ENCODE peak calls at places on chromosomes 11 and 22, in six cellular contexts. W is mesenchymal stem cell, F is mesendoderm, A is H1, U is neuronal stem cell, H is IMR-90. R is an unnamed sample.

GRCh38 chr22:36087784-36088183 is 59.2 kb upstream of the RBFOX2 start:
- DNase-seq in H (no peak), F (no peak), U (no peak), A (no peak), W (no peak), R (peak)

GRCh38 chr11:14638561-14638960 is 5.0 kb upstream of the PDE3B start:
- DNase-seq in F (no peak), W (no peak), U (no peak), H (no peak), A (no peak), R (no peak)

GRCh38 chr11:117458275-117459120 is 130.8 kb downstream of the CEP164 start:
- DNase-seq in F (no peak), A (no peak), U (no peak), W (no peak), H (no peak), R (no peak)

GRCh38 chr22:23264610-23265388 is 84.5 kb downstream of the BCR start:
- DNase-seq in H (no peak), F (no peak), W (no peak), U (no peak), A (no peak), R (no peak)

GRCh38 chr22:18095101-18095805 is 15.4 kb upstream of the TUBA8 start:
- DNase-seq in W (no peak), F (no peak), A (no peak), H (peak), U (no peak), R (no peak)

GRCh38 chr22:32820131-32820882 is 18.8 kb downstream of the TIMP3 start:
- DNase-seq in F (no peak), A (no peak), H (peak), U (no peak), W (no peak), R (no peak)

GRCh38 chr11:108886608-108887007 is 221.7 kb downstream of the DDX10 start:
- DNase-seq in U (no peak), F (no peak), H (peak), W (peak), A (no peak), R (no peak)

GRCh38 chr11:133947298-133947905 is 9.4 kb downstream of the IGSF9B start:
- DNase-seq in U (peak), H (peak), A (no peak), F (peak), W (peak), R (peak)

GRCh38 chr11:267491-267994 is 10.7 kb upstream of the NLRP6 start:
- DNase-seq in A (no peak), W (no peak), U (no peak), H (no peak), F (peak), R (peak)

GRCh38 chr11:12056112-12056511 is 47.7 kb upstream of the DKK3 start:
- DNase-seq in A (no peak), U (no peak), W (no peak), H (no peak), F (no peak), R (no peak)

GRCh38 chr11:130765951-130766649 is 150.2 kb downstream of the SNX19 start:
- DNase-seq in A (no peak), W (peak), H (no peak), U (no peak), F (no peak), R (no peak)

GRCh38 chr22:31177420-31178162 is 17.6 kb downstream of the RNF185 start:
- DNase-seq in H (peak), W (peak), U (no peak), F (no peak), A (no peak), R (peak)

GRCh38 chr11:33633251-33634003 is 67.2 kb downstream of the C11orf91 start:
- DNase-seq in W (peak), A (peak), F (peak), H (peak), U (no peak), R (peak)

GRCh38 chr11:124835918-124836317 is 29.3 kb upstream of the ROBO3 start:
- DNase-seq in U (no peak), A (no peak), W (no peak), F (no peak), H (no peak), R (no peak)

GRCh38 chr11:26109658-26110393 is 222.1 kb upstream of the ANO3 start:
- DNase-seq in H (peak), A (no peak), F (no peak), U (no peak), W (peak), R (no peak)

GRCh38 chr11:64447717-64448598 is 89.0 kb downstream of the RPS6KA4 start:
- DNase-seq in A (no peak), W (peak), H (peak), U (no peak), F (peak), R (peak)

GRCh38 chr11:93783362-93783761 is 720 bp upstream of the MED17 start:
- DNase-seq in U (no peak), W (no peak), F (no peak), H (no peak), A (no peak), R (no peak)

GRCh38 chr11:93784935-93785360 is 866 bp downstream of the MED17 start:
- DNase-seq in U (no peak), F (no peak), H (no peak), A (no peak), W (no peak), R (no peak)

GRCh38 chr11:93783767-93784151 is 323 bp upstream of the MED17 start:
- DNase-seq in F (no peak), W (no peak), A (no peak), H (no peak), U (no peak), R (no peak)

DNA sequence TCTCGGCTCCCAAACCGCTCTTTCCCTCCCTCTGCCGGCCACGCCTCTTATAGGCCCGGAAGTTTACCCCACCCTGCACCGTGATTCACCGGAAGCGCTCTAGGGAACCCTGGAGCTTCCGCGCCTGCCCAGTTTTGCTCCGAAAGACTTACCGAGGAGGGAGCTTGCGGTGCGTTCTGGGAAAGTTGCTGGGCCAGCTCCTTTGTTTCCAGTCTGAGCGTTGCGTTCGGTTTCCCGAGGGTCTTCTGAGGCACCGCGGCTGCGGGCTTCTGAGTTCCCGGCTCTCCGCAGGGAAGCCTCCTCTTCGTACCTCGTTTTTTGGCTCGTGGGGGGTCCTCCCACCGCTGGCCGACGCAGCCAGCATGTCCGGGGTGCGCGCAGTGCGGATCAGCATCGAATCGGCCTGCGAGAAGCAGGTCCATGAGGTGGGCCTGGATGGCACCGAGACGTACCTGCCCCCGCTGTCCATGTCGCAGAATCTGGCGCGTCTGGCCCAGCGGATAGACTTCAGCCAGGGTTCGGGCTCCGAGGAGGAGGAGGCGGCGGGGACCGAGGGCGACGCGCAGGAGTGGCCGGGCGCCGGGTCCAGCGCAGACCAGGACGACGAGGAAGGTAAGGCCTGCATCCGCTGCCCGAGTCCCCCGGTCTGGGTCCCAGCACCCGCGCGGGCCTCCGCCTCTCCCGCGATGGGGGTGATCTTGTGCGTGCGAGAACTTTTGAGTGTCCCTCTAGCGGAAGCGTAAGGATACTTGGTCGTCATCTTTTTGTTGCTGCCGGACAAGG is at the start of gene MED17:
- DNase-seq in U (peak), H (peak), W (peak), F (peak), A (peak), R (peak)
- H3K23ac ChIP-seq in U (peak), H (peak), W (peak), F (peak), A (no peak), R (peak)

GRCh38 chr11:85663781-85664560 is 958 bp downstream of the CREBZF start:
- DNase-seq in A (no peak), H (peak), F (peak), U (peak), W (peak), R (peak)

GRCh38 chr11:85666687-85667086 is 1.8 kb upstream of the CREBZF start:
- DNase-seq in H (no peak), A (no peak), U (no peak), F (no peak), W (no peak), R (no peak)

GRCh38 chr11:85668157-85668556 is 3.2 kb upstream of the CREBZF start:
- DNase-seq in H (no peak), U (no peak), W (no peak), F (no peak), A (no peak), R (no peak)

GRCh38 chr11:85664561-85665481 is at the start of gene CREBZF:
- DNase-seq in W (peak), U (peak), F (peak), H (peak), A (peak), R (peak)

DNA sequence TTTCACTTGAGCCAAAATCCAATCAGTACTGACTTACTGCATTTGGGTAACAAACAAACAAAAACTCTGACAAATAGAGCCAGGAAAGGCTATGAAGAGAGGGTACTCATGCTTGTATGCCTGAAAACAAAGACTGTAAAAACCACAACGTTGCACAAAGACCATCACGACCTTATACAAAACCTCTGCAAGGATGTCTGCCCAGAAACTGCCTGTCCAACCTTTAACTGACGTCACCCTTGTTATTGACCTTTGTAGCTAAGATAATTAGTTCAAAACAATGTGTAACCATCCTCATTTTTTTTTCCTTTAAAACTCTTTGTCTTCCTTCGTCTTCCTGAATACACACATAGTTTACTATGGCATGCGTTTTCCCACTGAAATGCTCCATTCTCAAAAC is 827 bp upstream of the CREBZF start:
- DNase-seq in F (no peak), H (no peak), A (no peak), U (no peak), W (no peak), R (no peak)
- H3K4me3 ChIP-seq in F (no peak), H (no peak), A (peak), U (no peak), W (no peak), R (no peak)

GRCh38 chr11:72112541-72113136 is at the start of gene ANAPC15:
- DNase-seq in W (peak), U (peak), H (peak), F (peak), A (peak), R (peak)

GRCh38 chr11:72116019-72116755 is 3.7 kb upstream of the ANAPC15 start:
- DNase-seq in A (no peak), H (no peak), W (no peak), U (no peak), F (no peak), R (no peak)

GRCh38 chr11:72113170-72113808 is 794 bp upstream of the ANAPC15 start:
- DNase-seq in W (no peak), F (no peak), A (no peak), H (peak), U (no peak), R (peak)

GRCh38 chr11:72111803-72112540 is 523 bp downstream of the ANAPC15 start:
- DNase-seq in A (peak), H (peak), W (peak), U (peak), F (peak), R (peak)

GRCh38 chr11:72114570-72114969 is 2.1 kb upstream of the ANAPC15 start:
- DNase-seq in A (no peak), U (no peak), W (no peak), H (peak), F (no peak), R (no peak)
- H3K18ac ChIP-seq in A (no peak), U (no peak), W (no peak), H (no peak), F (no peak), R (no peak)

DNA sequence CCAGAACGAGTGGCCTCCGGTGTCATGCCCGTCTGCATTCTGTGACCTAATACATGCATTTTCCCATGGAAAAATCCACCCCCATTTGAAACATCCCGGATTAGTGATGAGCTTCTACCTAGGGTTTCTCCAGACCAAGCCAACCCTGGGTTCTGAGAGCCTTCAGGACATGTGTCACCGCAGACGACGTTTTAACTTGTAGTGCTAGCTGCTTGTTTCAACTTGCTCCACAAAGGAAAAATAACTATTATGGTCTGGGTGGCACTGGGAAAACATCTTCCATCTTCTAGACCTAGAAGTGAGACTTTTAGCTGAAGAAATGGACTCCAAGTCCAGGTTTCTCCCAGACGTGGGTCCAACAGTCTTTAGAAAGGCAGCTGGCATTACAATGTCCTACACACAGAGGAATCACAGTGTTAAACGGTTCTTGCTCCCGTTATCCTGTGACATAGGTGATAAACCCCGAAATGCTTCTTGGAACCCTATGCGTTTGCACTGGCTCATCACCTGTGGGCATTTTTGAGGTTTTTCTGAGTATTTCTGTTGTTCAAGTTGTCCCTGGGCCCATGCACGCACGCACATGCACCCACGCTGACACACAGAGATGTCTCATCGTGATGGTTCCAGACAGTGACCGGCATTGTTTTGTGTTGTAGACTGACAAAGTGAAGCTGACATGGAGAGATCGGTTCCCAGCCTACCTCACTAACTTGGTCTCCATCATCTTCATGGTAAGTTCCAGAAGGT is 46.6 kb upstream of the FADD start:
- DNase-seq in F (no peak), A (no peak), U (no peak), H (no peak), W (no peak), R (no peak)
- H3K23ac ChIP-seq in F (no peak), A (no peak), U (no peak), H (no peak), W (no peak), R (no peak)

GRCh38 chr11:122978303-122978620 is 3.4 kb downstream of the BSX start:
- DNase-seq in U (no peak), F (peak), A (no peak), H (no peak), W (no peak), R (no peak)

GRCh38 chr11:122979103-122979814 is 2.4 kb downstream of the BSX start:
- DNase-seq in F (peak), H (no peak), A (no peak), W (no peak), U (no peak), R (no peak)

GRCh38 chr11:122976734-122977454 is 4.7 kb downstream of the BSX start:
- DNase-seq in U (peak), A (no peak), H (no peak), F (peak), W (no peak), R (no peak)

GRCh38 chr11:122977455-122978302 is 4.0 kb downstream of the BSX start:
- DNase-seq in A (no peak), W (no peak), H (no peak), U (peak), F (peak), R (no peak)

DNA sequence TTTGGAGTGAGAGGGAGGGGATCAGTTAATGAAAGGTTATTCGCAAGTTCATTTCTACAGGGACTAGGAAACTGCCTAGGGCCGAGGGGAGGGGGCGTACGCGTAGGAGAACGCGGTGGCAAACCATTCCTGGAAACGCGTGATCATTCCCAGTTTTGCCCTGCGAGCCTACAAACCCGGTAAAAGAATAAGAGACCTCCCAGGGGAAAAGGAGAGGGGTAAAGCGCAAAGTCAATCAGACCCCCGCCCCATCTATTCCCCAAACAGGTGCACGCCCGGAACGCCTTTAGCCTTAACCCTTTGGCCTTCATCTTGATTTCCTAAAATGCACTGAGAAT is 5.3 kb downstream of the BSX start:
- DNase-seq in U (no peak), H (no peak), F (no peak), A (no peak), W (no peak), R (no peak)
- H3K4me3 ChIP-seq in U (no peak), H (no peak), F (no peak), A (peak), W (no peak), R (no peak)

GRCh38 chr22:20268289-20268349 is at the start of gene RTN4R:
- DNase-seq in F (no peak), U (no peak), H (no peak), W (no peak), A (no peak), R (no peak)
- H3K18ac ChIP-seq in F (peak), U (peak), H (no peak), W (no peak), A (no peak), R (no peak)